ENCODE peak calls at places on chromosome 18, in nine cellular contexts. One of them, this sample, is unnamed.

GRCh38 chr18:57466307-57466706 is 31.1 kb downstream of the ONECUT2 start:
- DNase-seq in IMR-90: no peak
- DNase-seq in endodermal cell: no peak
- DNase-seq in astrocyte of the cerebellum: no peak
- DNase-seq in left lung: no peak
- DNase-seq in dorsolateral prefrontal cortex: no peak
- DNase-seq in Peyer's patch: no peak
- DNase-seq in esophagus squamous epithelium: no peak
- DNase-seq in right atrium auricular region: no peak
- DNase-seq in this sample: no peak

GRCh38 chr18:78431606-78432005 is 548.0 kb upstream of the SALL3 start:
- DNase-seq in IMR-90: no peak
- DNase-seq in endodermal cell: peak
- DNase-seq in astrocyte of the cerebellum: no peak
- DNase-seq in left lung: no peak
- DNase-seq in dorsolateral prefrontal cortex: no peak
- DNase-seq in Peyer's patch: no peak
- DNase-seq in esophagus squamous epithelium: no peak
- DNase-seq in right atrium auricular region: no peak
- DNase-seq in this sample: no peak

GRCh38 chr18:25284861-25285574 is 66.9 kb downstream of the ZNF521 start:
- DNase-seq in IMR-90: peak
- DNase-seq in endodermal cell: peak
- DNase-seq in astrocyte of the cerebellum: no peak
- DNase-seq in left lung: no peak
- DNase-seq in dorsolateral prefrontal cortex: no peak
- DNase-seq in Peyer's patch: no peak
- DNase-seq in esophagus squamous epithelium: no peak
- DNase-seq in right atrium auricular region: no peak
- DNase-seq in this sample: peak

GRCh38 chr18:12305930-12306629 is 2.0 kb upstream of the TUBB6 start:
- DNase-seq in IMR-90: peak
- DNase-seq in endodermal cell: peak
- DNase-seq in astrocyte of the cerebellum: no peak
- DNase-seq in left lung: no peak
- DNase-seq in dorsolateral prefrontal cortex: no peak
- DNase-seq in Peyer's patch: no peak
- DNase-seq in esophagus squamous epithelium: no peak
- DNase-seq in right atrium auricular region: no peak
- DNase-seq in this sample: no peak

GRCh38 chr18:74249181-74249968 is 42.4 kb downstream of the CYB5A start:
- DNase-seq in IMR-90: peak
- DNase-seq in endodermal cell: no peak
- DNase-seq in astrocyte of the cerebellum: no peak
- DNase-seq in left lung: no peak
- DNase-seq in dorsolateral prefrontal cortex: no peak
- DNase-seq in Peyer's patch: no peak
- DNase-seq in esophagus squamous epithelium: no peak
- DNase-seq in right atrium auricular region: no peak
- DNase-seq in this sample: peak

GRCh38 chr18:55863876-55864275 is 275.9 kb upstream of the TCF4 start:
- DNase-seq in IMR-90: peak
- DNase-seq in endodermal cell: no peak
- DNase-seq in astrocyte of the cerebellum: no peak
- DNase-seq in left lung: no peak
- DNase-seq in dorsolateral prefrontal cortex: no peak
- DNase-seq in Peyer's patch: no peak
- DNase-seq in esophagus squamous epithelium: no peak
- DNase-seq in right atrium auricular region: no peak
- DNase-seq in this sample: no peak

GRCh38 chr18:13232971-13233565 is 14.5 kb downstream of the LDLRAD4 start:
- DNase-seq in IMR-90: no peak
- DNase-seq in endodermal cell: no peak
- DNase-seq in astrocyte of the cerebellum: no peak
- DNase-seq in left lung: no peak
- DNase-seq in dorsolateral prefrontal cortex: no peak
- DNase-seq in Peyer's patch: no peak
- DNase-seq in esophagus squamous epithelium: no peak
- DNase-seq in right atrium auricular region: peak
- DNase-seq in this sample: no peak

GRCh38 chr18:11366410-11366809 is 217.0 kb upstream of the PIEZO2 start:
- DNase-seq in IMR-90: peak
- DNase-seq in endodermal cell: no peak
- DNase-seq in astrocyte of the cerebellum: peak
- DNase-seq in left lung: no peak
- DNase-seq in dorsolateral prefrontal cortex: no peak
- DNase-seq in Peyer's patch: no peak
- DNase-seq in esophagus squamous epithelium: no peak
- DNase-seq in right atrium auricular region: no peak
- DNase-seq in this sample: peak

GRCh38 chr18:42296192-42296591 is 341.2 kb downstream of the PIK3C3 start:
- DNase-seq in IMR-90: no peak
- DNase-seq in endodermal cell: no peak
- DNase-seq in astrocyte of the cerebellum: peak
- DNase-seq in left lung: no peak
- DNase-seq in dorsolateral prefrontal cortex: no peak
- DNase-seq in Peyer's patch: no peak
- DNase-seq in esophagus squamous epithelium: no peak
- DNase-seq in right atrium auricular region: no peak
- DNase-seq in this sample: peak

GRCh38 chr18:57347784-57348183 is 4.6 kb upstream of the ST8SIA3 start:
- DNase-seq in IMR-90: no peak
- DNase-seq in endodermal cell: no peak
- DNase-seq in astrocyte of the cerebellum: no peak
- DNase-seq in left lung: no peak
- DNase-seq in dorsolateral prefrontal cortex: no peak
- DNase-seq in Peyer's patch: no peak
- DNase-seq in esophagus squamous epithelium: no peak
- DNase-seq in right atrium auricular region: no peak
- DNase-seq in this sample: no peak

GRCh38 chr18:40752336-40752735 is 1202.7 kb upstream of the PIK3C3 start:
- DNase-seq in IMR-90: no peak
- DNase-seq in endodermal cell: no peak
- DNase-seq in astrocyte of the cerebellum: no peak
- DNase-seq in left lung: no peak
- DNase-seq in dorsolateral prefrontal cortex: no peak
- DNase-seq in Peyer's patch: no peak
- DNase-seq in esophagus squamous epithelium: no peak
- DNase-seq in right atrium auricular region: no peak
- DNase-seq in this sample: no peak

GRCh38 chr18:48940854-48941531 is 9.8 kb downstream of the SMAD7 start:
- DNase-seq in IMR-90: peak
- DNase-seq in endodermal cell: no peak
- DNase-seq in astrocyte of the cerebellum: no peak
- DNase-seq in left lung: no peak
- DNase-seq in dorsolateral prefrontal cortex: no peak
- DNase-seq in Peyer's patch: no peak
- DNase-seq in esophagus squamous epithelium: no peak
- DNase-seq in right atrium auricular region: no peak
- DNase-seq in this sample: no peak

GRCh38 chr18:35458271-35458670 is 39.5 kb downstream of the INO80C start:
- DNase-seq in IMR-90: no peak
- DNase-seq in endodermal cell: no peak
- DNase-seq in astrocyte of the cerebellum: no peak
- DNase-seq in left lung: no peak
- DNase-seq in dorsolateral prefrontal cortex: no peak
- DNase-seq in Peyer's patch: no peak
- DNase-seq in esophagus squamous epithelium: no peak
- DNase-seq in right atrium auricular region: no peak
- DNase-seq in this sample: peak

DNA sequence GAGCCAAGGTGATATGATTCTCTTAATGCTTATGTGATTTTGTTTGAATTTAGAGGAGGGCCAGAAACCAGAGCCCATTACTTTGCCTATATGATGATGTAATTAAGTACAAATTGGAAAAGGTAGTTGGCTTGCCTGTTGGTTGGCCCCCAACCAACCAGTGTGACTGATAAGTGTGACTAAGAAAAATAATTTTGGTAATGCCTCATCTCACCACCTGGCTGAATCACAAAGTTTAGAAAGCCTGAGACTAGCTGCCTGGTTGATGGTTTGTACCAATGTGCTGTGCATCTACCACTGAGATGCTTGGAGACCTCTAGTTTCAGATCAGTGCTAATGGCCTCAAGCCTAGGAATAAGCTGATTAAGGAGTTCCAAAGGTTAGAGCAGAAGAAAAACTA is 338.7 kb downstream of the CDH2 start:
- DNase-seq in IMR-90: no peak
- DNase-seq in endodermal cell: no peak
- DNase-seq in astrocyte of the cerebellum: no peak
- DNase-seq in left lung: no peak
- DNase-seq in dorsolateral prefrontal cortex: no peak
- DNase-seq in Peyer's patch: no peak
- DNase-seq in esophagus squamous epithelium: no peak
- DNase-seq in right atrium auricular region: no peak
- DNase-seq in this sample: peak
- TF ChIP-seq CTCF in IMR-90: no peak
- TF ChIP-seq CTCF in endodermal cell: no peak
- TF ChIP-seq CTCF in astrocyte of the cerebellum: no peak
- TF ChIP-seq CTCF in left lung: no peak
- TF ChIP-seq CTCF in dorsolateral prefrontal cortex: no peak
- TF ChIP-seq CTCF in Peyer's patch: no peak
- TF ChIP-seq CTCF in esophagus squamous epithelium: no peak
- TF ChIP-seq CTCF in right atrium auricular region: no peak
- TF ChIP-seq CTCF in this sample: no peak

DNA sequence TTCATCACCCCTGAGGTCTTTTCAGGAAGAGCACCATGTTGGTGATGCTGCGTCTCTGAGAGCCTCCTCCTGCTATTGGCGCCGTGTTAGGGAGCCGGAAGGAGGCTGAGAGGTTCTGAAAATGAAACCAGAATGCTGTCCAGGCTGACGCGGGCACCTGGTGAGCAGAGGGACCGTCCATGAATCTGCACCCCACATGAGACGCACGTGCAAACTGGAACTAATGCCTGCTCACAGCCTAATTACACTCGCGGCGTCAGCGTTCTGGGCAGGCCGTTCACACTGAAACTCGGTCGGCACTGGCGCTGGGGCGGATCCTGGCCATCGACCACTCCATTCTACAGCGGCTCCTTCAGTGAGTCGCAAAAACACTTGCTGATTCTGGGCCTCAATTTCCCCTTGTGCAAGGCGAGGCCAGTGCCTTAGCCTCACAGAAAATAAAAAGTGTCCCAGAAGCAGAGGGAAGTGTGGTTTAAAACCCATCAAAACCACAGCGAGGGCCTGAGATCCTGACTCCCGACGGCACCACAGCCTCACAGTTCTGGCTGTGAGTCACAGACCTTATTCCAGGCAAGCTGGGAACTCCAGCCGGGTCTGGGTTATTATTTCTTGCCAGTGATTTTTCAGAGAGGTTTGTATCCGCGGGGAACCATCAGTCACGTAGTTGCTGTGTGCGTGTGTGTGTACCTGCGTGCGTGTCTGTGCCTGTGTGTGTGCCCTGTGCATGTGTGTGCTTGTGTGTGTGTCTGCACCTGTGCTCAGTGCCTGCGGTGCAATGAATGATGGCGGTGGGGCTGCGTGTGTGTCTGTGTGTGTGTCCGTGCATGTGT is 49.1 kb upstream of the CTDP1 start:
- DNase-seq in IMR-90: no peak
- DNase-seq in endodermal cell: no peak
- DNase-seq in astrocyte of the cerebellum: no peak
- DNase-seq in left lung: no peak
- DNase-seq in dorsolateral prefrontal cortex: no peak
- DNase-seq in Peyer's patch: no peak
- DNase-seq in esophagus squamous epithelium: no peak
- DNase-seq in right atrium auricular region: peak
- DNase-seq in this sample: no peak
- H3K4me3 ChIP-seq in IMR-90: no peak
- H3K4me3 ChIP-seq in endodermal cell: no peak
- H3K4me3 ChIP-seq in astrocyte of the cerebellum: no peak
- H3K4me3 ChIP-seq in left lung: no peak
- H3K4me3 ChIP-seq in dorsolateral prefrontal cortex: no peak
- H3K4me3 ChIP-seq in Peyer's patch: no peak
- H3K4me3 ChIP-seq in esophagus squamous epithelium: no peak
- H3K4me3 ChIP-seq in right atrium auricular region: no peak
- H3K4me3 ChIP-seq in this sample: no peak

GRCh38 chr18:23320709-23321236 is 132.3 kb upstream of the RIOK3 start:
- DNase-seq in IMR-90: no peak
- DNase-seq in endodermal cell: peak
- DNase-seq in astrocyte of the cerebellum: no peak
- DNase-seq in left lung: no peak
- DNase-seq in dorsolateral prefrontal cortex: no peak
- DNase-seq in Peyer's patch: no peak
- DNase-seq in esophagus squamous epithelium: no peak
- DNase-seq in right atrium auricular region: no peak
- DNase-seq in this sample: no peak

GRCh38 chr18:23317975-23318675 is 135.0 kb upstream of the RIOK3 start:
- DNase-seq in IMR-90: peak
- DNase-seq in endodermal cell: no peak
- DNase-seq in astrocyte of the cerebellum: peak
- DNase-seq in left lung: no peak
- DNase-seq in dorsolateral prefrontal cortex: no peak
- DNase-seq in Peyer's patch: no peak
- DNase-seq in esophagus squamous epithelium: no peak
- DNase-seq in right atrium auricular region: no peak
- DNase-seq in this sample: peak

GRCh38 chr18:23324056-23324811 is 128.9 kb upstream of the RIOK3 start:
- DNase-seq in IMR-90: no peak
- DNase-seq in endodermal cell: peak
- DNase-seq in astrocyte of the cerebellum: no peak
- DNase-seq in left lung: no peak
- DNase-seq in dorsolateral prefrontal cortex: no peak
- DNase-seq in Peyer's patch: no peak
- DNase-seq in esophagus squamous epithelium: no peak
- DNase-seq in right atrium auricular region: no peak
- DNase-seq in this sample: peak

GRCh38 chr18:23324861-23325260 is 128.2 kb upstream of the RIOK3 start:
- DNase-seq in IMR-90: no peak
- DNase-seq in endodermal cell: no peak
- DNase-seq in astrocyte of the cerebellum: no peak
- DNase-seq in left lung: no peak
- DNase-seq in dorsolateral prefrontal cortex: no peak
- DNase-seq in Peyer's patch: no peak
- DNase-seq in esophagus squamous epithelium: no peak
- DNase-seq in right atrium auricular region: no peak
- DNase-seq in this sample: no peak

DNA sequence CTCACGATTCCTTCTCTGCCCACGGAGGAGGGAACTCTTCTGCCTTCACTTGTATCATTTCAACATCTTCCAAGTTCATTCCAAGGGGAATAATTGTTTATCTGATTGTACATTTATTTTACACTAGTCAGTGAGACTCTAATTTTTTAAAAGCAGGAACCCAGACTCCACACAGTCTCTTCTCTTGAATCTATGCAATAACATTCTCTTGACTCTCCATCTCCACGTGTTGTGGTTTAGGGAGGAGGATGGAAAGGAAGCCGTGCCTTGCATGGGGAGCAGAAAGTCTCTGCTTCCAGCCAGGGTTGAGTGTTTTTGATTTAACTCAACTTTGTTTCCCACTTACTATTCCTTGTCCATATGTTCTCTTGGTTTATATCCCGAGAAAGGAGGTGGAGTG is 131.1 kb upstream of the RIOK3 start:
- DNase-seq in IMR-90: peak
- DNase-seq in endodermal cell: no peak
- DNase-seq in astrocyte of the cerebellum: no peak
- DNase-seq in left lung: no peak
- DNase-seq in dorsolateral prefrontal cortex: no peak
- DNase-seq in Peyer's patch: no peak
- DNase-seq in esophagus squamous epithelium: no peak
- DNase-seq in right atrium auricular region: no peak
- DNase-seq in this sample: no peak
- TF ChIP-seq CTCF in IMR-90: no peak
- TF ChIP-seq CTCF in endodermal cell: no peak
- TF ChIP-seq CTCF in astrocyte of the cerebellum: no peak
- TF ChIP-seq CTCF in left lung: no peak
- TF ChIP-seq CTCF in dorsolateral prefrontal cortex: no peak
- TF ChIP-seq CTCF in Peyer's patch: no peak
- TF ChIP-seq CTCF in esophagus squamous epithelium: no peak
- TF ChIP-seq CTCF in right atrium auricular region: no peak
- TF ChIP-seq CTCF in this sample: no peak

GRCh38 chr18:61333271-61333745 is at the start of gene CDH20:
- DNase-seq in IMR-90: no peak
- DNase-seq in endodermal cell: peak
- DNase-seq in astrocyte of the cerebellum: no peak
- DNase-seq in left lung: no peak
- DNase-seq in dorsolateral prefrontal cortex: peak
- DNase-seq in Peyer's patch: no peak
- DNase-seq in esophagus squamous epithelium: no peak
- DNase-seq in right atrium auricular region: no peak
- DNase-seq in this sample: no peak
- H3K4me3 ChIP-seq in IMR-90: no peak
- H3K4me3 ChIP-seq in endodermal cell: peak
- H3K4me3 ChIP-seq in astrocyte of the cerebellum: peak
- H3K4me3 ChIP-seq in left lung: no peak
- H3K4me3 ChIP-seq in dorsolateral prefrontal cortex: peak
- H3K4me3 ChIP-seq in Peyer's patch: no peak
- H3K4me3 ChIP-seq in esophagus squamous epithelium: peak
- H3K4me3 ChIP-seq in right atrium auricular region: peak
- H3K4me3 ChIP-seq in this sample: peak

This sample was measured in astrocyte of the spinal cord.